ENCODE peak calls at places on chromosomes 1 and 21, in seven cellular contexts. One of them, this sample, is unnamed.
A peak's percentile ranks its signal among the peaks of the same experiment; 100 is the strongest.

GRCh38 chr21:42567861-42568260 is 54.2 kb downstream of the SLC37A1 start:
- DNase-seq in small intestine: no peak
- DNase-seq in A549: no peak
- DNase-seq in kidney: no peak
- DNase-seq in gastrocnemius medialis: no peak
- DNase-seq in lung: no peak
- DNase-seq in prostate gland: no peak
- DNase-seq in this sample: peak; percentile 26

GRCh38 chr1:180156201-180156600 is 1.5 kb downstream of the QSOX1 start:
- DNase-seq in lung: no peak
- DNase-seq in gastrocnemius medialis: no peak
- DNase-seq in small intestine: no peak
- DNase-seq in prostate gland: no peak
- DNase-seq in kidney: no peak
- DNase-seq in A549: no peak
- DNase-seq in this sample: no peak

GRCh38 chr1:237864338-237865244 is 26.1 kb downstream of the ZP4 start:
- DNase-seq in A549: peak; percentile 43
- DNase-seq in gastrocnemius medialis: peak; percentile 5
- DNase-seq in prostate gland: peak; percentile 16
- DNase-seq in small intestine: peak; percentile 67
- DNase-seq in kidney: peak; percentile 92
- DNase-seq in lung: peak; percentile 54
- DNase-seq in this sample: no peak

GRCh38 chr1:26021647-26022403 is at the start of gene EXTL1:
- DNase-seq in small intestine: no peak
- DNase-seq in A549: no peak
- DNase-seq in prostate gland: no peak
- DNase-seq in lung: no peak
- DNase-seq in gastrocnemius medialis: no peak
- DNase-seq in kidney: peak; percentile 88
- DNase-seq in this sample: no peak

GRCh38 chr1:21435646-21436487 is 4.1 kb upstream of the NBPF3 start:
- DNase-seq in small intestine: no peak
- DNase-seq in A549: no peak
- DNase-seq in lung: no peak
- DNase-seq in gastrocnemius medialis: no peak
- DNase-seq in kidney: peak; percentile 66
- DNase-seq in prostate gland: no peak
- DNase-seq in this sample: no peak

GRCh38 chr1:108886292-108886691 is 9.5 kb downstream of the GPSM2 start:
- DNase-seq in gastrocnemius medialis: no peak
- DNase-seq in small intestine: no peak
- DNase-seq in A549: no peak
- DNase-seq in prostate gland: no peak
- DNase-seq in lung: no peak
- DNase-seq in kidney: no peak
- DNase-seq in this sample: no peak

GRCh38 chr1:177983087-177983823 is 13.4 kb upstream of the SEC16B start:
- DNase-seq in kidney: no peak
- DNase-seq in lung: no peak
- DNase-seq in prostate gland: no peak
- DNase-seq in A549: no peak
- DNase-seq in small intestine: no peak
- DNase-seq in gastrocnemius medialis: no peak
- DNase-seq in this sample: no peak

GRCh38 chr1:65820983-65821382 is 28.3 kb downstream of the PDE4B start:
- DNase-seq in lung: no peak
- DNase-seq in kidney: no peak
- DNase-seq in prostate gland: no peak
- DNase-seq in A549: no peak
- DNase-seq in small intestine: no peak
- DNase-seq in gastrocnemius medialis: no peak
- DNase-seq in this sample: peak; percentile 36

GRCh38 chr1:117967900-117968299 is 38.4 kb downstream of the WDR3 start:
- DNase-seq in kidney: no peak
- DNase-seq in A549: no peak
- DNase-seq in gastrocnemius medialis: no peak
- DNase-seq in lung: no peak
- DNase-seq in small intestine: no peak
- DNase-seq in prostate gland: no peak
- DNase-seq in this sample: no peak

GRCh38 chr21:14403681-14404318 is 20.9 kb upstream of the HSPA13 start:
- DNase-seq in kidney: no peak
- DNase-seq in lung: no peak
- DNase-seq in small intestine: peak; percentile 33
- DNase-seq in gastrocnemius medialis: no peak
- DNase-seq in prostate gland: no peak
- DNase-seq in A549: peak; percentile 2
- DNase-seq in this sample: no peak

GRCh38 chr1:223143760-223144248 is 756 bp upstream of the TLR5 start:
- DNase-seq in gastrocnemius medialis: no peak
- DNase-seq in kidney: peak; percentile 74
- DNase-seq in A549: no peak
- DNase-seq in small intestine: peak; percentile 61
- DNase-seq in prostate gland: no peak
- DNase-seq in lung: peak; percentile 48
- DNase-seq in this sample: no peak

GRCh38 chr1:51750729-51751128 is 127.8 kb downstream of the NRDC start:
- DNase-seq in kidney: no peak
- DNase-seq in lung: no peak
- DNase-seq in A549: no peak
- DNase-seq in small intestine: no peak
- DNase-seq in prostate gland: no peak
- DNase-seq in gastrocnemius medialis: no peak
- DNase-seq in this sample: no peak

GRCh38 chr1:22351757-22352080 is 99.9 kb upstream of the ZBTB40 start:
- DNase-seq in lung: no peak
- DNase-seq in kidney: peak; percentile 59
- DNase-seq in gastrocnemius medialis: no peak
- DNase-seq in A549: no peak
- DNase-seq in prostate gland: no peak
- DNase-seq in small intestine: no peak
- DNase-seq in this sample: no peak

GRCh38 chr1:16072616-16073484 is 601 bp downstream of the FAM131C start:
- DNase-seq in lung: no peak
- DNase-seq in prostate gland: no peak
- DNase-seq in small intestine: no peak
- DNase-seq in kidney: no peak
- DNase-seq in A549: peak; percentile 39
- DNase-seq in gastrocnemius medialis: no peak
- DNase-seq in this sample: no peak

GRCh38 chr1:98387701-98388100 is 273.8 kb upstream of the SNX7 start:
- DNase-seq in prostate gland: no peak
- DNase-seq in A549: no peak
- DNase-seq in lung: no peak
- DNase-seq in gastrocnemius medialis: no peak
- DNase-seq in kidney: no peak
- DNase-seq in small intestine: no peak
- DNase-seq in this sample: no peak
- H3K4me1 ChIP-seq in prostate gland: no peaks in the 10 kb centered on the region
- H3K4me1 ChIP-seq in A549: peaks cover 3% of the 10 kb centered on the region
- H3K4me1 ChIP-seq in lung: no peaks in the 10 kb centered on the region
- H3K4me1 ChIP-seq in gastrocnemius medialis: no peaks in the 10 kb centered on the region
- H3K4me1 ChIP-seq in kidney: no peaks in the 10 kb centered on the region
- H3K4me1 ChIP-seq in small intestine: no peaks in the 10 kb centered on the region
- H3K4me1 ChIP-seq in this sample: peaks cover 27% of the 10 kb centered on the region

GRCh38 chr1:221722254-221723017 is 19.5 kb downstream of the DUSP10 start:
- DNase-seq in lung: no peak
- DNase-seq in prostate gland: no peak
- DNase-seq in small intestine: no peak
- DNase-seq in kidney: no peak
- DNase-seq in gastrocnemius medialis: no peak
- DNase-seq in A549: no peak
- DNase-seq in this sample: peak; percentile 77
- H3K4me1 ChIP-seq in lung: peaks cover 14% of the 10 kb centered on the region
- H3K4me1 ChIP-seq in prostate gland: peaks cover 6% of the 10 kb centered on the region
- H3K4me1 ChIP-seq in small intestine: no peaks in the 10 kb centered on the region
- H3K4me1 ChIP-seq in kidney: peaks cover 5% of the 10 kb centered on the region
- H3K4me1 ChIP-seq in gastrocnemius medialis: peaks cover 73% of the 10 kb centered on the region
- H3K4me1 ChIP-seq in A549: peaks cover 43% of the 10 kb centered on the region
- H3K4me1 ChIP-seq in this sample: peaks cover 84% of the 10 kb centered on the region

GRCh38 chr21:37435120-37435519 is 68.5 kb downstream of the DYRK1A start:
- DNase-seq in kidney: no peak
- DNase-seq in small intestine: peak; percentile 82
- DNase-seq in lung: no peak
- DNase-seq in A549: no peak
- DNase-seq in gastrocnemius medialis: peak; percentile 51
- DNase-seq in prostate gland: no peak
- DNase-seq in this sample: no peak

GRCh38 chr21:37433441-37433840 is 66.9 kb downstream of the DYRK1A start:
- DNase-seq in small intestine: no peak
- DNase-seq in prostate gland: no peak
- DNase-seq in lung: no peak
- DNase-seq in A549: no peak
- DNase-seq in kidney: no peak
- DNase-seq in gastrocnemius medialis: no peak
- DNase-seq in this sample: no peak

GRCh38 chr21:37436180-37436579 is 69.6 kb downstream of the DYRK1A start:
- DNase-seq in small intestine: no peak
- DNase-seq in kidney: no peak
- DNase-seq in lung: no peak
- DNase-seq in prostate gland: no peak
- DNase-seq in A549: no peak
- DNase-seq in gastrocnemius medialis: peak; percentile 32
- DNase-seq in this sample: no peak

GRCh38 chr21:37435719-37436118 is 69.1 kb downstream of the DYRK1A start:
- DNase-seq in lung: no peak
- DNase-seq in small intestine: no peak
- DNase-seq in gastrocnemius medialis: no peak
- DNase-seq in kidney: no peak
- DNase-seq in prostate gland: no peak
- DNase-seq in A549: no peak
- DNase-seq in this sample: no peak

DNA sequence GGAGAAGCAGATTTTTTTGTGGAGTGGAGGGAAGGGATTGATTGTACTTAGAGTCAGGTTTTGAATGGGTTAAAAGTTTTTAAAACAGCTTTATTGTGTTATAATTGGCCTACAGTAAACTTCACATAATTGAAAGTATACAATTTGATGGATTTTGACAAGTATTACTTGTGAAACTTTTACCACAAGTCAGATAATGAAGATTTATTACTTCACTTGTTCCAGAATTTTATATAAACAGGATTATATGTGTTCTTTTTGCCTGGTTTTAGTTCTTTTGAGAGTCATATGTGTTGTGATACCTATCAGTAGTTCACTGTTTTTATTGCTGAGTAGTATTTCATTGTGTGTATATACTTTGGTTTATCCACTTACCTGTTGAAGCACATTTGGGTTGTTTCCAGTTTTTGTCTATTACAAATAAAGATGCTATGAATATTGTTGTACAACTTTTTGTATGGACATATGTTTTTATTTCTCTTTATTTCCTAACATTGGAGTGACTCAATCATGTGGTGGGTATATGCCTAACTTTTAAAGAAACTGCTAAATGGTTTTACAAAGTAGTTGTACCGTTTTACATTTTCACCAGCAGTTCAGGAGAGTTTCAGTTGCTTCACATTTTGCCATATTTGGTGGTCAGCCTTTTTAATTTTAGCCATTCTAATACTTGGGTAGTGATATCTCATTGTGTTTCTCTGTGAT is 71.0 kb downstream of the DYRK1A start:
- DNase-seq in prostate gland: no peak
- DNase-seq in small intestine: no peak
- DNase-seq in gastrocnemius medialis: no peak
- DNase-seq in lung: no peak
- DNase-seq in A549: no peak
- DNase-seq in kidney: no peak
- DNase-seq in this sample: no peak
- H3K4me1 ChIP-seq in prostate gland: no peaks in the 10 kb centered on the region
- H3K4me1 ChIP-seq in small intestine: peaks cover 2% of the 10 kb centered on the region
- H3K4me1 ChIP-seq in gastrocnemius medialis: peaks cover 82% of the 10 kb centered on the region
- H3K4me1 ChIP-seq in lung: peaks cover 12% of the 10 kb centered on the region
- H3K4me1 ChIP-seq in A549: peaks cover 3% of the 10 kb centered on the region
- H3K4me1 ChIP-seq in kidney: peaks cover 3% of the 10 kb centered on the region
- H3K4me1 ChIP-seq in this sample: no peaks in the 10 kb centered on the region

DNA sequence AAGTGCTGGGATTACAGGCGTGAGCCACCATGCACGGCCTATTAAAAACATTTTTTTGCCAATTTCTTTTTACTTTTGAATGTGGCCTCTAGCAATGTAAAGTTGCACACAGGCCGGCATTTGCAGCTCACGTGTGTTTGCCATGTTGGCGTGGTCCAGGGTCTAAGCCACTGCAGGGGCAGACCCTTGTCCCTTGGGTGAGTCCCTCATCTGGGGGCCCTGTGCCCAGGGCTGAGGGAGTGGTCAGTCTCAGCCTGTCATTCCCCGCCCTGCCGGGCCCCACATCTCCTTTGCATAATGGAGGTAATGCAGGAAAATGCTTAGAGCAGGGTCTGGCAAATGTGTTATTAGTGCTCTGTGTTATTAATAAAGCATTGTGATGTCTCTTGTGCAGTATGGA is 16.9 kb downstream of the AGPAT3 start:
- DNase-seq in A549: no peak
- DNase-seq in small intestine: no peak
- DNase-seq in prostate gland: no peak
- DNase-seq in kidney: no peak
- DNase-seq in lung: no peak
- DNase-seq in gastrocnemius medialis: no peak
- DNase-seq in this sample: no peak
- H3K4me1 ChIP-seq in A549: peaks cover 19% of the 10 kb centered on the region
- H3K4me1 ChIP-seq in small intestine: peaks cover 7% of the 10 kb centered on the region
- H3K4me1 ChIP-seq in prostate gland: no peaks in the 10 kb centered on the region
- H3K4me1 ChIP-seq in kidney: peaks cover 16% of the 10 kb centered on the region
- H3K4me1 ChIP-seq in lung: peaks cover 11% of the 10 kb centered on the region
- H3K4me1 ChIP-seq in gastrocnemius medialis: peaks cover 40% of the 10 kb centered on the region
- H3K4me1 ChIP-seq in this sample: peaks cover 64% of the 10 kb centered on the region

DNA sequence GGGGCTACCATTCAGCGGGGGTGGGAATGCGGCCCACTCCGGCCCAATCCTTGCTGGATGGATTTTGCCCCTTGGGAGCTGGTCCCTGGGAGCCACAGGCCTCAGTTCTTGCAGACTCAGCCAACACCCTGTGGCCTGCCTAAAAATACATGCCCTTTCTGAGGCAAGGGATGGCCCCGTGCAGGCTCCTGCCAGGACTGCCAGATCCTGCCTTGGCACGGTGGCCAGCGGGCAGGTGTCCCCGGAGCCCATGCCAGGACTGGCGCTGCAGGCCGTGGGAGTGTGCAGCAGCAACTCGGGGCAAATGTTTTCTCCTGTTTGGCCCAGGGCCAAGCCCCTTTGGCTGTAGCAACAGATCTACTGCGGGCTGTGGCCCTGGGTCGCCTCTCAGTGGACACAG is 1.6 kb upstream of the PANK4 start:
- DNase-seq in small intestine: no peak
- DNase-seq in prostate gland: peak; percentile 54
- DNase-seq in lung: no peak
- DNase-seq in gastrocnemius medialis: peak; percentile 85
- DNase-seq in kidney: no peak
- DNase-seq in A549: no peak
- DNase-seq in this sample: no peak
- H3K4me1 ChIP-seq in small intestine: peaks cover 11% of the 10 kb centered on the region
- H3K4me1 ChIP-seq in prostate gland: peaks cover 19% of the 10 kb centered on the region
- H3K4me1 ChIP-seq in lung: peaks cover 13% of the 10 kb centered on the region
- H3K4me1 ChIP-seq in gastrocnemius medialis: peaks cover 88% of the 10 kb centered on the region
- H3K4me1 ChIP-seq in kidney: peaks cover 30% of the 10 kb centered on the region
- H3K4me1 ChIP-seq in A549: peaks cover 32% of the 10 kb centered on the region
- H3K4me1 ChIP-seq in this sample: peaks cover 32% of the 10 kb centered on the region